ENCODE peak calls at places on chromosomes 11 and 22, in seven cellular contexts. One of them, this sample, is unnamed.

GRCh38 chr11:94739331-94739730 is 28.8 kb upstream of the AMOTL1 start:
- DNase-seq in C1 segment of cervical spinal cord: no peak
- DNase-seq in endothelial cell of umbilical vein: no peak
- DNase-seq in hypothalamus: no peak
- DNase-seq in activated naive CD4-positive, alpha-beta T cell treated with anti-CD3 and anti-CD28 coated beads, Interleukin-2, amount 50 U/mL, for 16 hours: no peak
- DNase-seq in brain microvascular endothelial cell: no peak
- DNase-seq in activated CD4-positive, alpha-beta T cell treated with anti-CD3 and anti-CD28 coated beads for 24 hours: no peak
- DNase-seq in this sample: no peak

GRCh38 chr11:9039194-9039593 is 35.4 kb upstream of the NRIP3 start:
- DNase-seq in C1 segment of cervical spinal cord: no peak
- DNase-seq in endothelial cell of umbilical vein: no peak
- DNase-seq in hypothalamus: no peak
- DNase-seq in activated naive CD4-positive, alpha-beta T cell treated with anti-CD3 and anti-CD28 coated beads, Interleukin-2, amount 50 U/mL, for 16 hours: no peak
- DNase-seq in brain microvascular endothelial cell: no peak
- DNase-seq in activated CD4-positive, alpha-beta T cell treated with anti-CD3 and anti-CD28 coated beads for 24 hours: no peak
- DNase-seq in this sample: no peak

GRCh38 chr11:122853971-122854446 is 15.7 kb downstream of the CRTAM start:
- DNase-seq in C1 segment of cervical spinal cord: no peak
- DNase-seq in endothelial cell of umbilical vein: peak
- DNase-seq in hypothalamus: no peak
- DNase-seq in activated naive CD4-positive, alpha-beta T cell treated with anti-CD3 and anti-CD28 coated beads, Interleukin-2, amount 50 U/mL, for 16 hours: peak
- DNase-seq in brain microvascular endothelial cell: peak
- DNase-seq in activated CD4-positive, alpha-beta T cell treated with anti-CD3 and anti-CD28 coated beads for 24 hours: no peak
- DNase-seq in this sample: peak

GRCh38 chr11:95789506-95790122 is at the start of gene FAM76B:
- DNase-seq in C1 segment of cervical spinal cord: peak
- DNase-seq in endothelial cell of umbilical vein: peak
- DNase-seq in hypothalamus: peak
- DNase-seq in activated naive CD4-positive, alpha-beta T cell treated with anti-CD3 and anti-CD28 coated beads, Interleukin-2, amount 50 U/mL, for 16 hours: peak
- DNase-seq in brain microvascular endothelial cell: peak
- DNase-seq in activated CD4-positive, alpha-beta T cell treated with anti-CD3 and anti-CD28 coated beads for 24 hours: peak
- DNase-seq in this sample: peak

GRCh38 chr11:85844439-85845051 is 10.6 kb upstream of the CCDC83 start:
- DNase-seq in C1 segment of cervical spinal cord: no peak
- DNase-seq in endothelial cell of umbilical vein: no peak
- DNase-seq in hypothalamus: no peak
- DNase-seq in activated naive CD4-positive, alpha-beta T cell treated with anti-CD3 and anti-CD28 coated beads, Interleukin-2, amount 50 U/mL, for 16 hours: no peak
- DNase-seq in brain microvascular endothelial cell: peak
- DNase-seq in activated CD4-positive, alpha-beta T cell treated with anti-CD3 and anti-CD28 coated beads for 24 hours: no peak
- DNase-seq in this sample: peak

GRCh38 chr22:37169947-37170688 is 17.9 kb downstream of the C1QTNF6 start:
- DNase-seq in C1 segment of cervical spinal cord: no peak
- DNase-seq in endothelial cell of umbilical vein: no peak
- DNase-seq in hypothalamus: no peak
- DNase-seq in activated naive CD4-positive, alpha-beta T cell treated with anti-CD3 and anti-CD28 coated beads, Interleukin-2, amount 50 U/mL, for 16 hours: peak
- DNase-seq in brain microvascular endothelial cell: no peak
- DNase-seq in activated CD4-positive, alpha-beta T cell treated with anti-CD3 and anti-CD28 coated beads for 24 hours: no peak
- DNase-seq in this sample: no peak

GRCh38 chr11:44208976-44209603 is 100.8 kb downstream of the ALX4 start:
- DNase-seq in C1 segment of cervical spinal cord: no peak
- DNase-seq in endothelial cell of umbilical vein: peak
- DNase-seq in hypothalamus: no peak
- DNase-seq in activated naive CD4-positive, alpha-beta T cell treated with anti-CD3 and anti-CD28 coated beads, Interleukin-2, amount 50 U/mL, for 16 hours: no peak
- DNase-seq in brain microvascular endothelial cell: no peak
- DNase-seq in activated CD4-positive, alpha-beta T cell treated with anti-CD3 and anti-CD28 coated beads for 24 hours: no peak
- DNase-seq in this sample: no peak

GRCh38 chr22:43007519-43008102 is 7.3 kb downstream of the PACSIN2 start:
- DNase-seq in C1 segment of cervical spinal cord: no peak
- DNase-seq in endothelial cell of umbilical vein: no peak
- DNase-seq in hypothalamus: no peak
- DNase-seq in activated naive CD4-positive, alpha-beta T cell treated with anti-CD3 and anti-CD28 coated beads, Interleukin-2, amount 50 U/mL, for 16 hours: no peak
- DNase-seq in brain microvascular endothelial cell: peak
- DNase-seq in activated CD4-positive, alpha-beta T cell treated with anti-CD3 and anti-CD28 coated beads for 24 hours: no peak
- DNase-seq in this sample: peak